ENCODE peak calls at places on chromosomes 13 and 19, in four cellular contexts. R is Caco-2, I is tibial artery, Y is tibial nerve. Z is an unnamed sample. For H3K4me1, the result is how much of the 10 kb centered on the place peaks cover.

GRCh38 chr13:35163674-35164073 is 221.6 kb downstream of the NBEA start:
- DNase-seq in R (no peak), I (no peak), Y (no peak), Z (no peak)

GRCh38 chr13:61954092-61954491 is 538.4 kb upstream of the PCDH20 start:
- DNase-seq in R (peak), I (no peak), Y (no peak), Z (no peak)

GRCh38 chr13:43085545-43085944 is 62.2 kb downstream of the DNAJC15 start:
- DNase-seq in R (no peak), I (no peak), Y (no peak), Z (no peak)

GRCh38 chr13:54301085-54301484 is 1272.5 kb downstream of the OLFM4 start:
- DNase-seq in R (no peak), I (no peak), Y (no peak), Z (no peak)

GRCh38 chr13:36395280-36395679 is 37.0 kb upstream of the CCNA1 start:
- DNase-seq in R (no peak), I (no peak), Y (no peak), Z (no peak)

GRCh38 chr13:67630640-67631039 is 400.5 kb upstream of the PCDH9 start:
- DNase-seq in R (no peak), I (no peak), Y (no peak), Z (no peak)

GRCh38 chr19:58328999-58329398 is 2.2 kb downstream of the ZSCAN22 start:
- DNase-seq in R (peak), I (no peak), Y (no peak), Z (no peak)

GRCh38 chr13:30373727-30374126 is 48.6 kb upstream of the UBE2L5 start:
- DNase-seq in R (no peak), I (no peak), Y (no peak), Z (no peak)

GRCh38 chr13:110193491-110193890 is 113.5 kb downstream of the COL4A1 start:
- DNase-seq in R (no peak), I (no peak), Y (no peak), Z (no peak)

GRCh38 chr13:75764251-75764650 is 128.1 kb downstream of the LMO7 start:
- DNase-seq in R (no peak), I (no peak), Y (no peak), Z (no peak)

GRCh38 chr13:113874579-113875428 is 10.9 kb upstream of the GAS6 start:
- DNase-seq in R (no peak), I (no peak), Y (no peak), Z (peak)

GRCh38 chr13:52109096-52109495 is 19.8 kb downstream of the NEK5 start:
- DNase-seq in R (peak), I (no peak), Y (no peak), Z (no peak)

GRCh38 chr13:93226623-93227279 is at the start of gene GPC6:
- DNase-seq in R (no peak), I (no peak), Y (peak), Z (peak)

GRCh38 chr13:48252176-48252575 is 19.2 kb downstream of the ITM2B start:
- DNase-seq in R (no peak), I (no peak), Y (no peak), Z (no peak)

GRCh38 chr13:93172109-93172508 is 54.5 kb upstream of the GPC6 start:
- DNase-seq in R (peak), I (no peak), Y (no peak), Z (no peak)

GRCh38 chr19:45716314-45717130 is 14.2 kb downstream of the FBXO46 start:
- DNase-seq in R (peak), I (no peak), Y (no peak), Z (no peak)

GRCh38 chr19:14434543-14435319 is 1.6 kb downstream of the PKN1 start:
- DNase-seq in R (peak), I (peak), Y (no peak), Z (peak)

GRCh38 chr13:20512042-20512683 is 13.5 kb downstream of the CRYL1 start:
- DNase-seq in R (peak), I (peak), Y (no peak), Z (no peak)

GRCh38 chr13:94558721-94559120 is 37.2 kb downstream of the TGDS start:
- DNase-seq in R (no peak), I (no peak), Y (no peak), Z (no peak)

GRCh38 chr13:113843063-113843654 is 20.7 kb downstream of the GAS6 start:
- DNase-seq in R (no peak), I (no peak), Y (no peak), Z (peak)

GRCh38 chr19:21697698-21698097 is 69.7 kb downstream of the ZNF100 start:
- DNase-seq in R (no peak), I (no peak), Y (no peak), Z (no peak)

GRCh38 chr19:13160557-13160956 is 10.3 kb downstream of the IER2 start:
- DNase-seq in R (no peak), I (no peak), Y (no peak), Z (no peak)

GRCh38 chr19:55672418-55672817 is 2.6 kb upstream of the EPN1 start:
- DNase-seq in R (no peak), I (no peak), Y (no peak), Z (no peak)

GRCh38 chr13:44437356-44438233 is 64.0 kb downstream of the SERP2 start:
- DNase-seq in R (no peak), I (no peak), Y (no peak), Z (no peak)

GRCh38 chr19:2983351-2984195 is 6.2 kb downstream of the TLE6 start:
- DNase-seq in R (peak), I (peak), Y (peak), Z (peak)

GRCh38 chr19:2989236-2989946 is 12.0 kb downstream of the TLE6 start:
- DNase-seq in R (no peak), I (no peak), Y (no peak), Z (no peak)

GRCh38 chr19:2984196-2984490 is 6.8 kb downstream of the TLE6 start:
- DNase-seq in R (no peak), I (no peak), Y (no peak), Z (no peak)

GRCh38 chr19:2988568-2988967 is 11.2 kb downstream of the TLE6 start:
- DNase-seq in R (no peak), I (no peak), Y (no peak), Z (no peak)

DNA sequence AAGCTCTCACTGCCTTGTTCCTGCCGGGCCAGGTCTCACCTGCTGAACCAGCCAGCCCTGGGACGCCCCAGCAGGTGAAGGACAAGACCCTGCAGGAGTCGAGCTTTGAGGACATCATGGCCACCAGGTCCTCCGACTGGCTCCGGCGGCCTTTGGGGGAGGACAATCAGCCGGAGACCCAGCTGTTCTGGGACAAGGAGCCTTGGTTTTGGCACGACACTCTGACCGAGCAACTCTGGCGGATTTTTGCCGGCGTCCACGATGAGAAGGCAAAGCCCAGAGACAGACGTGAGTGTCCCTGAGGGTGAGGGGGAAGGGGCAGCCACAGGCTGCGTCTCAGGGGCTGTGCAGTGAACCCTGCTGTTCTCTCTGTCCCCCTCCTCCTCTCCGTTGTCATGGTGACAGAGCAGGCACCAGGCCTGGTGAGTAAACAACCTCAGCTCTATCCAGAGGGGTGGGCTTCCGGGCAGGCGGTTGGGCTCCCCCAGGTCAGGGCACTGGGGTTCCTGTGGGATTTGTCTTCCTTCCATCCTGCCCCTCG is 9.7 kb downstream of the TLE6 start:
- DNase-seq in R (no peak), I (no peak), Y (no peak), Z (no peak)
- H3K4me1 ChIP-seq in R (under half), I (under half), Y (under half), Z (under half)

DNA sequence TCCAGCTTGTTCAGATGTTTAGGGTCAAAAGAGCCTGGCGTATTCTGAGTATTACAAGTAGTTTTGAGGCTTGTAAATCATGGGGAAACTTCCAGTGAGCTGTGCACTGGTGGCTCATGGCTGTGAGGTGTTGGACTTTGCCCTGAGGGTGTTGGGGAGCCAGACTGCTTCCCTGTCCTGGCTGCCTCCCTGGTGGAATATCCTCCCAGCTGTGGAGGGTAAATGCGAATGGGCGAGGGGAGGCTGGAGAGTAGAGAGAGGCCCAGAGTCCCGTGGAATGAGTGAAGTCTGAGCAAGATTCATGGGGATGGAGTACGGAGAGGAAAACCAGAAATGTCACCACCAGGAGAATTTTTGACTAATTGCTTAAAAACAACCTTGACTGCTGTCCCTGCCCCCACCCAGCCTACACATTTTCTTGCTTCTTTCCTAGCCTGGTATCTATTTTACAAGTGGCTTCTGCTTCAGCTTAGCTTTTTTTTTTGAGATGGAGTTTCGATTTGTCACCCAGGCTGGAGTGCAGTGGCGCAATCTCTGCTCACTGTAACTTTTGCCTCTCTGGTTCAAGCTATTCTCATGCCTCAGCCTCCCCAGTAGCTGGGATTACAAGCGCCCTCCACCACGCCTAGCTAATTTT is 3.7 kb downstream of the SNRPA start:
- DNase-seq in R (no peak), I (no peak), Y (no peak), Z (no peak)
- H3K4me3 ChIP-seq in R (no peak), I (no peak), Y (no peak), Z (no peak)

GRCh38 chr19:4688587-4688986 is 18.4 kb upstream of the MYDGF start:
- DNase-seq in R (no peak), I (no peak), Y (no peak), Z (peak)
- H3K4me1 ChIP-seq in R (under half), I (under half), Y (under half), Z (under half)

GRCh38 chr19:1271528-1272422 is 2.6 kb downstream of the CIRBP start:
- DNase-seq in R (no peak), I (no peak), Y (no peak), Z (peak)
- H3K4me3 ChIP-seq in R (no peak), I (peak), Y (peak), Z (peak)